ENCODE peak calls at places on chromosomes 4 and X, in six cellular contexts. I is aorta; R is PC-3; H is NCI-H1105; B is stimulated activated naive CD8-positive, alpha-beta T cell treated with anti-CD3 and anti-CD28 coated beads, Interleukin-15, amount 100 ng/mL, for 72 hours; F is CD4-positive, alpha-beta T cell. D is an unnamed sample.

GRCh38 chr4:40121515-40121914 is 64.9 kb downstream of the N4BP2 start:
- DNase-seq in I (no peak), R (peak), H (no peak), B (no peak), F (no peak), D (no peak)

GRCh38 chr4:151420408-151420807 is 11.4 kb downstream of the FHIP1A start:
- DNase-seq in I (no peak), R (peak), H (no peak), B (no peak), F (no peak), D (no peak)

GRCh38 chr4:134862116-134862515 is 660.5 kb upstream of the PABPC4L start:
- DNase-seq in I (no peak), R (peak), H (no peak), B (no peak), F (no peak), D (no peak)

GRCh38 chr4:8473920-8474590 is 33.5 kb downstream of the TRMT44 start:
- DNase-seq in I (no peak), R (no peak), H (no peak), B (no peak), F (no peak), D (no peak)

GRCh38 chrX:123263246-123263757 is 79.2 kb downstream of the GRIA3 start:
- DNase-seq in I (no peak), R (no peak), H (no peak), B (no peak), F (no peak), D (no peak)

GRCh38 chr4:107997001-107997788 is 7.5 kb downstream of the HADH start:
- DNase-seq in I (no peak), R (peak), H (no peak), B (no peak), F (no peak), D (no peak)

GRCh38 chr4:185396724-185397402 is at the start of gene ANKRD37:
- DNase-seq in I (peak), R (peak), H (peak), B (peak), F (no peak), D (no peak)

GRCh38 chrX:13219990-13220764 is 99.7 kb downstream of the ATXN3L start:
- DNase-seq in I (no peak), R (no peak), H (no peak), B (no peak), F (no peak), D (no peak)

GRCh38 chr4:101349346-101350064 is 2.2 kb upstream of the PPP3CA start:
- DNase-seq in I (peak), R (peak), H (peak), B (no peak), F (no peak), D (peak)

GRCh38 chr4:102606261-102606660 is 105.1 kb downstream of the NFKB1 start:
- DNase-seq in I (no peak), R (no peak), H (no peak), B (no peak), F (no peak), D (no peak)

GRCh38 chr4:182929296-182929695 is 12.1 kb upstream of the DCTD start:
- DNase-seq in I (no peak), R (peak), H (no peak), B (no peak), F (no peak), D (no peak)

GRCh38 chrX:18098704-18099103 is 122.0 kb downstream of the BEND2 start:
- DNase-seq in I (no peak), R (no peak), H (no peak), B (no peak), F (no peak), D (no peak)

GRCh38 chr4:78325244-78326187 is 226.1 kb upstream of the ANXA3 start:
- DNase-seq in I (no peak), R (peak), H (no peak), B (no peak), F (no peak), D (no peak)

GRCh38 chr4:73735231-73735630 is 5.1 kb upstream of the CXCL8 start:
- DNase-seq in I (no peak), R (peak), H (no peak), B (no peak), F (no peak), D (no peak)

GRCh38 chr4:156298230-156298629 is 344.6 kb upstream of the CTSO start:
- DNase-seq in I (no peak), R (no peak), H (peak), B (no peak), F (no peak), D (no peak)

GRCh38 chr4:138952405-138952804 is 63.2 kb upstream of the NOCT start:
- DNase-seq in I (no peak), R (peak), H (no peak), B (peak), F (no peak), D (peak)

GRCh38 chr4:66569228-66569627 is 898.9 kb upstream of the EPHA5 start:
- DNase-seq in I (no peak), R (no peak), H (no peak), B (no peak), F (no peak), D (no peak)

GRCh38 chrX:108091878-108092291 is 307 bp downstream of the ATG4A start:
- DNase-seq in I (no peak), R (peak), H (no peak), B (no peak), F (no peak), D (no peak)

GRCh38 chr4:602559-602942 is 22.8 kb upstream of the PDE6B start:
- DNase-seq in I (no peak), R (peak), H (no peak), B (peak), F (peak), D (peak)

GRCh38 chr4:86895692-86896488 is 3.7 kb upstream of the C4orf36 start:
- DNase-seq in I (no peak), R (peak), H (peak), B (no peak), F (no peak), D (no peak)

GRCh38 chr4:15003891-15004700 is 1.8 kb downstream of the CPEB2 start:
- DNase-seq in I (peak), R (peak), H (no peak), B (peak), F (peak), D (peak)

GRCh38 chr4:169668069-169668721 is 47.8 kb downstream of the CLCN3 start:
- DNase-seq in I (no peak), R (no peak), H (no peak), B (no peak), F (no peak), D (no peak)

GRCh38 chr4:13547563-13548041 is 3.3 kb upstream of the NKX3-2 start:
- DNase-seq in I (no peak), R (no peak), H (no peak), B (no peak), F (no peak), D (no peak)

GRCh38 chr4:162644346-162644745 is 480.5 kb upstream of the FSTL5 start:
- DNase-seq in I (no peak), R (no peak), H (no peak), B (no peak), F (no peak), D (no peak)

GRCh38 chr4:31575504-31575903 is 855.3 kb downstream of the PCDH7 start:
- DNase-seq in I (no peak), R (no peak), H (peak), B (no peak), F (no peak), D (no peak)

GRCh38 chr4:155025762-155026457 is 182.5 kb upstream of the NPY2R start:
- DNase-seq in I (no peak), R (peak), H (no peak), B (peak), F (no peak), D (no peak)

GRCh38 chr4:23368081-23368697 is 521.7 kb downstream of the PPARGC1A start:
- DNase-seq in I (no peak), R (peak), H (no peak), B (no peak), F (no peak), D (no peak)

GRCh38 chr4:75015627-75016026 is 82.7 kb downstream of the PARM1 start:
- DNase-seq in I (no peak), R (no peak), H (no peak), B (no peak), F (no peak), D (no peak)

GRCh38 chr4:110005461-110006056 is 92.9 kb downstream of the EGF start:
- DNase-seq in I (no peak), R (peak), H (no peak), B (no peak), F (no peak), D (no peak)

GRCh38 chr4:39062499-39062898 is 467 bp downstream of the KLHL5 start:
- DNase-seq in I (no peak), R (no peak), H (no peak), B (no peak), F (no peak), D (no peak)

GRCh38 chrX:22041931-22042530 is 9.9 kb downstream of the PHEX start:
- DNase-seq in I (no peak), R (no peak), H (no peak), B (no peak), F (no peak), D (no peak)